ENCODE peak calls at places on chromosomes 4 and X, in five cellular contexts. F is Daoy; K is stimulated activated naive CD8-positive, alpha-beta T cell treated with anti-CD3 and anti-CD28 coated beads, Interleukin-15, Interleukin-2, amounts not matched to agents 100 U/mL and 50 U/mL, for 24 hours; E is KBM-7; D is neural crest cell. M is an unnamed sample.

GRCh38 chrX:47229427-47229826 is 3.4 kb upstream of the USP11 start:
- DNase-seq in F (no peak), K (no peak), E (no peak), D (no peak), M (no peak)

GRCh38 chrX:110086162-110086915 is 83.4 kb downstream of the TMEM164 start:
- DNase-seq in F (peak), K (no peak), E (no peak), D (no peak), M (no peak)

GRCh38 chrX:75746891-75747639 is 38.0 kb downstream of the MAGEE2 start:
- DNase-seq in F (no peak), K (peak), E (peak), D (peak), M (no peak)

GRCh38 chr4:761086-761485 is 55.5 kb downstream of the PCGF3 start:
- DNase-seq in F (no peak), K (no peak), E (no peak), D (no peak), M (no peak)

GRCh38 chr4:40264497-40264896 is 67.7 kb downstream of the RHOH start:
- DNase-seq in F (peak), K (no peak), E (peak), D (no peak), M (no peak)

GRCh38 chr4:2537011-2537830 is 774 bp downstream of the FAM193A start:
- DNase-seq in F (peak), K (peak), E (peak), D (peak), M (peak)

GRCh38 chrX:111445485-111445884 is 33.5 kb upstream of the DCX start:
- DNase-seq in F (peak), K (no peak), E (peak), D (no peak), M (no peak)

GRCh38 chr4:48483006-48483776 is at the start of gene SLC10A4:
- DNase-seq in F (peak), K (peak), E (peak), D (peak), M (no peak)

GRCh38 chrX:103431316-103431715 is 55.0 kb downstream of the BEX3 start:
- DNase-seq in F (peak), K (no peak), E (no peak), D (no peak), M (no peak)

GRCh38 chr4:163048447-163048846 is 118.2 kb downstream of the NAF1 start:
- DNase-seq in F (peak), K (no peak), E (peak), D (no peak), M (peak)

GRCh38 chr4:98363431-98363830 is 102.2 kb downstream of the RAP1GDS1 start:
- DNase-seq in F (no peak), K (no peak), E (no peak), D (no peak), M (no peak)

GRCh38 chrX:88863726-88864125 is 116.7 kb downstream of the CPXCR1 start:
- DNase-seq in F (no peak), K (no peak), E (no peak), D (no peak), M (no peak)

GRCh38 chr4:21411086-21411485 is 537.5 kb downstream of the KCNIP4 start:
- DNase-seq in F (no peak), K (no peak), E (no peak), D (no peak), M (no peak)

GRCh38 chr4:5976431-5976830 is 41.8 kb downstream of the C4orf50 start:
- DNase-seq in F (peak), K (no peak), E (no peak), D (no peak), M (no peak)

GRCh38 chr4:79862842-79863241 is 210.2 kb downstream of the ANTXR2 start:
- DNase-seq in F (no peak), K (no peak), E (no peak), D (no peak), M (peak)

GRCh38 chr4:16939178-16939577 is 40.7 kb upstream of the LDB2 start:
- DNase-seq in F (no peak), K (no peak), E (no peak), D (no peak), M (no peak)

GRCh38 chrX:136907626-136908025 is 27.1 kb upstream of the RBMX start:
- DNase-seq in F (no peak), K (no peak), E (no peak), D (no peak), M (no peak)

GRCh38 chr4:100428051-100428450 is 89.8 kb downstream of the EMCN start:
- DNase-seq in F (no peak), K (no peak), E (peak), D (no peak), M (peak)

GRCh38 chr4:159240690-159241089 is 137.8 kb downstream of the RAPGEF2 start:
- DNase-seq in F (no peak), K (no peak), E (no peak), D (no peak), M (no peak)

GRCh38 chrX:139204576-139204902 is 326.0 kb upstream of the F9 start:
- DNase-seq in F (no peak), K (no peak), E (no peak), D (peak), M (no peak)

GRCh38 chr4:26751838-26752237 is 108.8 kb upstream of the STIM2 start:
- DNase-seq in F (no peak), K (no peak), E (no peak), D (no peak), M (no peak)

GRCh38 chr4:57074753-57075152 is 35.4 kb downstream of the IGFBP7 start:
- DNase-seq in F (peak), K (no peak), E (no peak), D (no peak), M (no peak)

GRCh38 chr4:41359069-41359769 is 102.5 kb downstream of the UCHL1 start:
- DNase-seq in F (peak), K (no peak), E (no peak), D (no peak), M (peak)